ENCODE peak calls at places on chromosomes 7 and 10, in nine cellular contexts. S is BJ; Q is AG04450; C is CD4-positive, alpha-beta T cell; B is mesothelial cell of epicardium; F is LNCaP clone FGC; T is WTC11; X is PC-3; E is HFF-Myc. G is an unnamed sample.

GRCh38 chr10:103896225-103896624 is 21.8 kb downstream of the STN1 start:
- DNase-seq in S (no peak), Q (no peak), C (no peak), B (no peak), F (no peak), T (no peak), X (peak), E (no peak), G (no peak)

GRCh38 chr7:296546-296945 is 6.6 kb downstream of the FOXL3 start:
- DNase-seq in S (no peak), Q (no peak), C (no peak), B (no peak), F (no peak), T (no peak), X (no peak), E (no peak), G (no peak)

GRCh38 chr10:29089094-29089493 is 199.8 kb upstream of the LYZL1 start:
- DNase-seq in S (no peak), Q (no peak), C (no peak), B (no peak), F (no peak), T (no peak), X (no peak), E (no peak), G (no peak)

GRCh38 chr7:455110-455928 is 64.3 kb downstream of the PDGFA start:
- DNase-seq in S (no peak), Q (no peak), C (no peak), B (peak), F (no peak), T (no peak), X (no peak), E (no peak), G (no peak)

GRCh38 chr7:94632338-94633024 is 23.5 kb downstream of the SGCE start:
- DNase-seq in S (peak), Q (no peak), C (no peak), B (no peak), F (no peak), T (no peak), X (peak), E (no peak), G (no peak)

GRCh38 chr10:104326991-104327610 is 11.2 kb downstream of the ITPRIP start:
- DNase-seq in S (no peak), Q (no peak), C (no peak), B (no peak), F (no peak), T (no peak), X (no peak), E (no peak), G (no peak)

GRCh38 chr7:50660040-50660829 is 95.0 kb upstream of the DDC start:
- DNase-seq in S (no peak), Q (no peak), C (peak), B (no peak), F (no peak), T (no peak), X (no peak), E (no peak), G (no peak)

GRCh38 chr10:43371418-43371817 is at the start of gene FXYD4:
- DNase-seq in S (no peak), Q (no peak), C (no peak), B (no peak), F (no peak), T (no peak), X (no peak), E (no peak), G (no peak)

GRCh38 chr10:72784551-72785421 is 92.8 kb downstream of the MCU start:
- DNase-seq in S (peak), Q (peak), C (no peak), B (peak), F (no peak), T (peak), X (peak), E (peak), G (peak)

GRCh38 chr7:18458830-18459229 is 36.7 kb upstream of the HDAC9 start:
- DNase-seq in S (no peak), Q (no peak), C (no peak), B (no peak), F (no peak), T (no peak), X (no peak), E (no peak), G (no peak)

GRCh38 chr10:60522617-60523016 is 132.9 kb upstream of the ANK3 start:
- DNase-seq in S (no peak), Q (no peak), C (no peak), B (no peak), F (no peak), T (no peak), X (no peak), E (no peak), G (no peak)

GRCh38 chr10:61016007-61016406 is 72.0 kb upstream of the RHOBTB1 start:
- DNase-seq in S (no peak), Q (no peak), C (no peak), B (no peak), F (no peak), T (no peak), X (no peak), E (no peak), G (no peak)

GRCh38 chr7:158025651-158026600 is 561.7 kb downstream of the PTPRN2 start:
- DNase-seq in S (no peak), Q (no peak), C (no peak), B (no peak), F (no peak), T (no peak), X (no peak), E (no peak), G (no peak)

GRCh38 chr7:108097703-108098102 is 32.5 kb downstream of the LAMB4 start:
- DNase-seq in S (no peak), Q (no peak), C (no peak), B (no peak), F (no peak), T (no peak), X (peak), E (no peak), G (no peak)

GRCh38 chr7:88401009-88401623 is 94.4 kb upstream of the STEAP4 start:
- DNase-seq in S (no peak), Q (no peak), C (no peak), B (no peak), F (no peak), T (no peak), X (peak), E (no peak), G (no peak)

GRCh38 chr7:94888542-94888941 is 18.9 kb upstream of the PPP1R9A start:
- DNase-seq in S (no peak), Q (no peak), C (no peak), B (no peak), F (peak), T (no peak), X (peak), E (no peak), G (no peak)

GRCh38 chr10:122236690-122237306 is 34.3 kb upstream of the BTBD16 start:
- DNase-seq in S (no peak), Q (no peak), C (no peak), B (no peak), F (no peak), T (no peak), X (peak), E (no peak), G (no peak)

GRCh38 chr10:104318810-104319684 is 19.2 kb downstream of the ITPRIP start:
- DNase-seq in S (no peak), Q (no peak), C (no peak), B (no peak), F (no peak), T (no peak), X (no peak), E (no peak), G (no peak)

GRCh38 chr10:70619271-70620019 is 16.9 kb upstream of the PRF1 start:
- DNase-seq in S (no peak), Q (no peak), C (no peak), B (no peak), F (no peak), T (no peak), X (peak), E (peak), G (no peak)

GRCh38 chr10:60942604-60943269 is 1.2 kb downstream of the RHOBTB1 start:
- DNase-seq in S (no peak), Q (no peak), C (no peak), B (peak), F (no peak), T (no peak), X (peak), E (no peak), G (no peak)

GRCh38 chr7:134512271-134512670 is 15.1 kb upstream of the AKR1B10 start:
- DNase-seq in S (no peak), Q (no peak), C (no peak), B (no peak), F (no peak), T (no peak), X (peak), E (no peak), G (no peak)

GRCh38 chr10:86681722-86682386 is 13.5 kb downstream of the LDB3 start:
- DNase-seq in S (no peak), Q (no peak), C (no peak), B (no peak), F (no peak), T (no peak), X (no peak), E (no peak), G (no peak)

GRCh38 chr7:22632674-22633073 is 94.3 kb upstream of the IL6 start:
- DNase-seq in S (no peak), Q (no peak), C (no peak), B (no peak), F (no peak), T (no peak), X (no peak), E (no peak), G (no peak)

GRCh38 chr7:108079291-108080057 is 50.7 kb downstream of the LAMB4 start:
- DNase-seq in S (no peak), Q (peak), C (no peak), B (no peak), F (no peak), T (no peak), X (peak), E (peak), G (no peak)

GRCh38 chr7:142711722-142712616 is 37.3 kb upstream of the PRSS1 start:
- DNase-seq in S (no peak), Q (no peak), C (peak), B (no peak), F (no peak), T (no peak), X (peak), E (peak), G (no peak)

GRCh38 chr10:18563003-18563726 is 88.2 kb downstream of the NSUN6 start:
- DNase-seq in S (no peak), Q (no peak), C (no peak), B (no peak), F (no peak), T (no peak), X (no peak), E (no peak), G (no peak)

GRCh38 chr10:109668703-109669102 is 254.6 kb downstream of the XPNPEP1 start:
- DNase-seq in S (no peak), Q (no peak), C (no peak), B (no peak), F (no peak), T (no peak), X (no peak), E (no peak), G (no peak)

GRCh38 chr7:145928937-145929336 is 187.7 kb upstream of the CNTNAP2 start:
- DNase-seq in S (no peak), Q (no peak), C (no peak), B (no peak), F (no peak), T (no peak), X (no peak), E (no peak), G (no peak)

GRCh38 chr10:1100143-1100542 is 44.0 kb downstream of the WDR37 start:
- DNase-seq in S (no peak), Q (no peak), C (no peak), B (no peak), F (no peak), T (no peak), X (no peak), E (no peak), G (no peak)

GRCh38 chr7:42283553-42283952 is 46.5 kb upstream of the GLI3 start:
- DNase-seq in S (no peak), Q (no peak), C (no peak), B (no peak), F (peak), T (no peak), X (peak), E (no peak), G (no peak)

GRCh38 chr7:72462311-72462710 is 50.2 kb upstream of the CALN1 start:
- DNase-seq in S (no peak), Q (no peak), C (no peak), B (no peak), F (no peak), T (no peak), X (no peak), E (no peak), G (no peak)

DNA sequence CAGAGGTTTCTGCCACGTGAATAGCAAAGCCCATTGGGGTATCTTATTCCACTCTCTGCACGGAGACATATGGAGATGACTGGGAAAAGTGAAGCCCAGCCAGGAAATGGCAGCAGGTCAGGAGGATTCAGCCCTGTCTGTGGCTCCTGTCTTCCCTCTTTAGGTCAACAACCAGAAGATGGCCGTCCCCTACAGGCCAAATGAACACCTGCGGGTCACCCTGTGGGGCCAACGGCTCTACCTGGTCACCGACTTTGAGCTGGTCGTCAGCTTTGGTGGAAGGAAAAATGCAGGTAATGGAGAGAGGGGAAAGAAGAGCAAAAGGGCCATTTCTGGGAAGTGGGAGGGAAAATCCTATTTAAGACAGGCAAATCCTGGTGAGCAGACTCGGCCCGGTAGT is 38.3 kb downstream of the EPHB4 start:
- DNase-seq in S (no peak), Q (no peak), C (no peak), B (no peak), F (no peak), T (peak), X (no peak), E (no peak), G (no peak)
- TF ChIP-seq CTCF in S (peak), Q (peak), C (no peak), B (no peak), F (no peak), T (no peak), X (peak), E (no peak), G (peak)

GRCh38 chr10:101011517-101012423 is 12.2 kb downstream of the LZTS2 start:
- DNase-seq in S (no peak), Q (no peak), C (no peak), B (no peak), F (no peak), T (peak), X (peak), E (no peak), G (no peak)
- TF ChIP-seq CTCF in S (peak), Q (peak), C (no peak), B (no peak), F (no peak), T (peak), X (peak), E (peak), G (peak)

DNA sequence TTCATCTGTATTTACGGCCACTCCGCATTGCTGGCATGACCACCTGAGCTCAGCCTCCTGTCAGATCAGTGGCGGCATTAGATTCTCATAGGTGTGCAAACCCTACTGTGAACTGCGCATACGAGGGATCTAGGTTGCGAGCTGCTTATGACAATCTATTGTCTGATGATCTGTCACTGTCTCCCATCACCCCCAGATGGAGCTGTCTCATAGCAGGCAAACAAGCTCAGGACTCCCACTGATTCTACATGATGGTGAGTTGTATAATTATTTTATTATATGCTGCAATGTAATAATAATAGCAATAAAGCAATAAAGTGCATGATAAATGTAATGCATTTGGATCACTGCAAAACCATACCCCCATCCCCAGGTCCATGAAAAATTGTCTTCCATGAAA is 1172.9 kb upstream of the AUTS2 start:
- DNase-seq in S (no peak), Q (no peak), C (no peak), B (no peak), F (no peak), T (no peak), X (no peak), E (no peak), G (no peak)
- TF ChIP-seq CTCF in S (no peak), Q (no peak), C (no peak), B (no peak), F (peak), T (no peak), X (no peak), E (no peak), G (peak)

DNA sequence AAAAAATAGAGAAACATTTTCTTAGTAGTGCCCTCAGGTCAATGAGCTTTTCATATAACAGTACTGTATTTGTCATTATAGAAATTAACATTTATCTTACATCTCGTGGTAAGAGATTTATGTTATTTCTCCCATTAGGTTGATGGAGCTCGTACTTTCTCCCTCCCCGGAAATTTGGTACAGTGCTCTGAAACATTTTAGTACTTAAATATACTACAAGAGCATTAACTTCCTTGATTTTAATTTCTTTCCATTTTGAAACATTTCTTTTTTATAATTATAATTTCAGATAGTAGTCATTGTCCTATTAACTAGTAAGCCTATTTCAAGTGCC is 205.4 kb downstream of the MBL2 start:
- DNase-seq in S (no peak), Q (no peak), C (no peak), B (no peak), F (no peak), T (no peak), X (no peak), E (no peak), G (no peak)
- TF ChIP-seq CTCF in S (no peak), Q (no peak), C (no peak), B (peak), F (no peak), T (no peak), X (no peak), E (no peak), G (no peak)